ENCODE peak calls at places on chromosomes 11 and 22, in four cellular contexts. R is K562, V is HepG2, C is GM12878. X is an unnamed sample.

GRCh38 chr22:44595841-44596341 is 97.9 kb upstream of the RTL6 start:
- DNase-seq in R (no peak), V (no peak), C (no peak), X (no peak)

GRCh38 chr11:102144357-102145342 is 34.4 kb downstream of the YAP1 start:
- DNase-seq in R (no peak), V (peak; percentile 60), C (no peak), X (no peak)

GRCh38 chr11:289706-290620 is 1.0 kb downstream of the PGGHG start:
- DNase-seq in R (no peak), V (no peak), C (no peak), X (no peak)

GRCh38 chr11:17790453-17790852 is 55.9 kb downstream of the KCNC1 start:
- DNase-seq in R (no peak), V (no peak), C (no peak), X (no peak)

GRCh38 chr11:1292018-1292643 is 17.3 kb downstream of the TOLLIP start:
- DNase-seq in R (no peak), V (no peak), C (no peak), X (no peak)

GRCh38 chr11:68331338-68331947 is 19.1 kb downstream of the LRP5 start:
- DNase-seq in R (no peak), V (peak; percentile 88), C (no peak), X (no peak)

GRCh38 chr22:46043816-46044717 is 67.1 kb upstream of the WNT7B start:
- DNase-seq in R (no peak), V (no peak), C (no peak), X (no peak)

GRCh38 chr11:89436071-89436470 is 55.1 kb downstream of the NOX4 start:
- DNase-seq in R (no peak), V (no peak), C (no peak), X (no peak)

GRCh38 chr11:106271686-106272085 is 194.2 kb downstream of the AASDHPPT start:
- DNase-seq in R (no peak), V (no peak), C (no peak), X (no peak)

GRCh38 chr11:44031549-44031948 is 16.2 kb upstream of the ACCSL start:
- DNase-seq in R (no peak), V (no peak), C (no peak), X (no peak)

GRCh38 chr11:44033411-44033850 is 14.3 kb upstream of the ACCSL start:
- DNase-seq in R (no peak), V (no peak), C (no peak), X (no peak)

GRCh38 chr11:44033856-44034255 is 13.9 kb upstream of the ACCSL start:
- DNase-seq in R (no peak), V (no peak), C (no peak), X (no peak)

GRCh38 chr11:44030996-44031395 is 16.8 kb upstream of the ACCSL start:
- DNase-seq in R (no peak), V (no peak), C (no peak), X (no peak)

GRCh38 chr11:44032304-44033085 is 15.3 kb upstream of the ACCSL start:
- DNase-seq in R (no peak), V (no peak), C (no peak), X (no peak)
- TF ChIP-seq CHD4 in R (no peak), V (no peak), C (no peak), X (no peak)

GRCh38 chr11:118634435-118635236 is 27.2 kb downstream of the PHLDB1 start:
- DNase-seq in R (peak; percentile 93), V (peak; percentile 41), C (no peak), X (no peak)

GRCh38 chr11:118633319-118633690 is 25.9 kb downstream of the PHLDB1 start:
- DNase-seq in R (no peak), V (no peak), C (no peak), X (no peak)

GRCh38 chr11:118632577-118633318 is 25.3 kb downstream of the PHLDB1 start:
- DNase-seq in R (no peak), V (no peak), C (no peak), X (no peak)

GRCh38 chr11:118635237-118635591 is 27.8 kb downstream of the PHLDB1 start:
- DNase-seq in R (no peak), V (no peak), C (no peak), X (no peak)

GRCh38 chr11:118633979-118634378 is 26.6 kb downstream of the PHLDB1 start:
- DNase-seq in R (no peak), V (no peak), C (no peak), X (no peak)
- TF ChIP-seq CHD4 in R (no peak), V (no peak), C (no peak), X (no peak)

DNA sequence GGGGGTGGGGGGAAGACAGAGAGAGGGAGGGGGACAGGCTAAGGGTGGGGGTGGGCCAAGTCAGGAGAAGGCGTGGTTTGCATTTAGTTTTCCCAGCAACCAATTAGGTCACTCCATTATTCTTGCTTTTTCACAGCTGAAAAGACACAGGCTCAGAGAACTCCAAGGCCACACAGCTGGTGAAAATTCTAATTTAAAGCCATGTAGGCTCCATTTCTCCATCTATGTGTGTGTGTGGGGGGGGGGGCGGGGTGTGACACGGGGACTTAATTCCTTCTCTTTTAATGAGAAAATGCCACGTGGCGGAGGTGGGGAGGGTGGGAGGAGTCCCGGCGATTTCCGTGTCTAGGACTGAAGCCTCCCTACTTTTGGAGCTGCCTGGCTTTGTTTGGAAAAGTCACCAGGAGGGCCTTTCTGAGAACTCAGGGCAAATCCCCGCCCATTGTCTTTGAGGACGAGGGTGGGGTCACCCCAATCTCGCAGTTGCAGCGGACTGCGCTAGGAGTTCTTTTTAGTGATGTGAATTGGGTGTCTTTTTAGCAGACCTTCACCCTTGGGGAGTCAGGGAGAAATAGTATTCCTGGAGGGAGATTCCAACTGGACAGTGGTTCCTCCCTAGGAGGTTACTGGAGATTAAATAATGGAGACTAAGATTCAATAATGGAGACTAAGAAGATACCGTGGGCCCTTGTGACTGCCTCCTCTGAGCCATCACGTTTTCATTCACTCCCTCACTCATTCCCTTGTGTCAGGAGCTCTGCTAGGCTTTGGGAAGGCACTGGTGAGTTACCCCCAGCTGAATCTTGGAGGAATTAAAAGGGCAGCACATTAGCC is 36.4 kb upstream of the PTPRJ start:
- DNase-seq in R (peak; percentile 78), V (no peak), C (no peak), X (peak; percentile 88)
- TF ChIP-seq CHD4 in R (no peak), V (no peak), C (no peak), X (no peak)

GRCh38 chr11:114031599-114032320 is 27.8 kb upstream of the ZBTB16 start:
- DNase-seq in R (no peak), V (no peak), C (no peak), X (no peak)

GRCh38 chr11:114027941-114028340 is 31.6 kb upstream of the ZBTB16 start:
- DNase-seq in R (no peak), V (no peak), C (no peak), X (no peak)

GRCh38 chr11:114025329-114025907 is 34.1 kb upstream of the ZBTB16 start:
- DNase-seq in R (no peak), V (no peak), C (no peak), X (no peak)

GRCh38 chr11:114027396-114027795 is 32.1 kb upstream of the ZBTB16 start:
- DNase-seq in R (no peak), V (no peak), C (no peak), X (no peak)

DNA sequence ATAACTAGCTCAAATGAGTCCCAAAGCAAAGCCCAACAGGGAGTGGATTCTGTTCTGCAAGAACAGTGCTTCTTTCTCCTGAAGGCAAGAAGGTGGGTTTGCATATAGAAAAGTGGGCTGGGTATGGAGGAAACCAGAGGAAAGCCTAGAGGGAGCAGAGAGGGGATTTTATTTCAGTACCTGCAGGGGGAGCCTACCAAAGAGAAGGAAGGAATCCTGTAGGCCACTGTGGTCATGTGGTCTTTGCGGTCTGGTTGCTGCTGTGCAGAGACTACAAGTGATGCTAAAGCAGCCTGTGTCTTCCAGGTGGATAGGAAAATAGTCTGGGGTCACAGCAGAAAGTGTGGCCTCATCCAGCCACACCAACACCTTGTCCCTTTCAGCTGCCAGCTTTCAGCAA is 33.2 kb upstream of the ZBTB16 start:
- DNase-seq in R (peak; percentile 32), V (peak; percentile 18), C (no peak), X (no peak)
- TF ChIP-seq CHD4 in R (no peak), V (no peak), C (no peak), X (no peak)

GRCh38 chr11:107576497-107577086 is 11.1 kb upstream of the ALKBH8 start:
- DNase-seq in R (peak; percentile 28), V (peak; percentile 19), C (no peak), X (peak; percentile 36)
- TF ChIP-seq CHD4 in R (no peak), V (no peak), C (no peak), X (no peak)

GRCh38 chr11:115409691-115410220 is 94.5 kb downstream of the CADM1 start:
- DNase-seq in R (no peak), V (peak; percentile 94), C (no peak), X (no peak)
- TF ChIP-seq CHD4 in R (no peak), V (peak; percentile 62), C (no peak), X (no peak)

X was measured in A549.